ENCODE peak calls at places on chromosomes 6 and 20, in seven cellular contexts. C is SK-N-SH, R is left ventricle myocardium inferior, X is fibroblast of lung, S is right lobe of liver, N is gastrocnemius medialis, M is heart right ventricle. D is an unnamed sample.

GRCh38 chr20:62365814-62366369 is 1.2 kb downstream of the LAMA5 start:
- DNase-seq in C (no peak), R (peak; percentile 42), X (no peak), S (peak; percentile 46), N (peak; percentile 19), M (no peak), D (no peak)

GRCh38 chr20:62288535-62289105 is 14.2 kb upstream of the ADRM1 start:
- DNase-seq in C (no peak), R (no peak), X (no peak), S (no peak), N (no peak), M (no peak), D (no peak)

GRCh38 chr20:35034150-35034549 is 58.5 kb downstream of the TRPC4AP start:
- DNase-seq in C (no peak), R (no peak), X (no peak), S (no peak), N (no peak), M (no peak), D (no peak)

GRCh38 chr6:126904176-126904575 is 214.3 kb upstream of the RSPO3 start:
- DNase-seq in C (no peak), R (no peak), X (no peak), S (no peak), N (no peak), M (no peak), D (no peak)

GRCh38 chr20:64065062-64065972 is 2.3 kb downstream of the TCEA2 start:
- DNase-seq in C (no peak), R (no peak), X (no peak), S (peak; percentile 96), N (no peak), M (no peak), D (no peak)

GRCh38 chr6:41571066-41571780 is 25.0 kb downstream of the FOXP4 start:
- DNase-seq in C (no peak), R (no peak), X (no peak), S (no peak), N (no peak), M (no peak), D (no peak)

GRCh38 chr20:18739785-18740184 is 73.8 kb upstream of the SCP2D1 start:
- DNase-seq in C (peak; percentile 50), R (no peak), X (peak; percentile 96), S (no peak), N (no peak), M (no peak), D (no peak)

GRCh38 chr20:25580711-25581110 is 4.6 kb downstream of the NINL start:
- DNase-seq in C (no peak), R (no peak), X (no peak), S (no peak), N (no peak), M (no peak), D (no peak)

GRCh38 chr6:12270551-12271228 is 19.5 kb upstream of the EDN1 start:
- DNase-seq in C (no peak), R (no peak), X (no peak), S (no peak), N (no peak), M (no peak), D (no peak)

GRCh38 chr20:19765266-19765665 is 7.2 kb downstream of the RIN2 start:
- DNase-seq in C (no peak), R (no peak), X (no peak), S (no peak), N (no peak), M (no peak), D (peak; percentile 47)

GRCh38 chr6:38352636-38353035 is 287.1 kb downstream of the BTBD9 start:
- DNase-seq in C (no peak), R (no peak), X (no peak), S (no peak), N (no peak), M (no peak), D (no peak)

GRCh38 chr6:30821862-30822784 is 62.2 kb upstream of the DDR1 start:
- DNase-seq in C (peak; percentile 45), R (no peak), X (peak; percentile 58), S (no peak), N (no peak), M (no peak), D (no peak)

GRCh38 chr6:14499804-14500203 is 382.2 kb downstream of the CD83 start:
- DNase-seq in C (no peak), R (no peak), X (peak; percentile 66), S (no peak), N (no peak), M (no peak), D (no peak)

GRCh38 chr6:167915139-167915538 is 82.3 kb upstream of the KIF25 start:
- DNase-seq in C (no peak), R (no peak), X (no peak), S (no peak), N (no peak), M (no peak), D (no peak)

DNA sequence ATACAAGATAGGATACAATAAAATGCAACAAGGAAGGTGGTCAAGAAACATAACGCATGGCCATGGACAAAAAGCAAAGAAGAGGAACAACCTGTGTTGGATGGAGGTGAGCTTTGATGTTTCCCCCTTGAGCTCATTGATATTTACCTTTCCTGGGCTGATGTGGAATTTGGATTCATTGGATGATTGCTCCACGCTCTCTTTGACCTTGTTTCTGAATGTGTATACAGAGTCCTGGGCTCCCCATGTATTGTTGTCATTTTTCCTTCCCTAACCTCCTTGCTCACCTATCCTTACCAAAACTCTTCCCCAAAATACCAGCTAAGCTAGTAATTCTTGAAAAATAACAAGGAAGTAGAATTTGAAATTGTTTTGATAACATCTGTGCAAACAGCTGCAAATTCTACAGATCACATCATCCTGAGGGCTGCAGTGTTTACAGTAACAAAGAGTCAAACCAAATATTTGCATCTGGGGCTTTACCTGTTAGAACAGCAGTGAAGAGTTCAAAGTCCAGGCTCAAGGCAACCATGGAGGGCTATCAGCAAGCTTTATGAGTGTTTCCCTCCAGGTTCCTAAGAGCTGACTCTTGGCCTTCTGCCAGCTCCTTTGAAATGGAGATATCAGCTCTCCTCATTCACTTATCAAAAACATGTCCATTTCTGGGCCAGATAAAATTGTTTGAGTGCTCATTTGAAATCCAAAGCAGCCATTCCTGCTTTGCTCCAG is 214.3 kb upstream of the MARCKS start:
- DNase-seq in C (peak; percentile 52), R (no peak), X (peak; percentile 7), S (no peak), N (no peak), M (no peak), D (no peak)
- H3K27ac ChIP-seq in C (no peak overlapping the region), R (no peak overlapping the region), X (no peak overlapping the region), S (peak overlapping the region; percentile 62), N (no peak overlapping the region), M (no peak overlapping the region), D (no peak overlapping the region)

GRCh38 chr6:56954389-56955170 is at the start of gene BEND6:
- DNase-seq in C (peak; percentile 87), R (no peak), X (peak; percentile 82), S (no peak), N (peak; percentile 17), M (peak; percentile 13), D (no peak)
- H3K27ac ChIP-seq in C (peak within 1 kb of the TSS; percentile 76), R (no peak within 1 kb of the TSS), X (peak within 1 kb of the TSS; percentile 99), S (no peak within 1 kb of the TSS), N (no peak within 1 kb of the TSS), M (no peak within 1 kb of the TSS), D (peak within 1 kb of the TSS; percentile 35)

DNA sequence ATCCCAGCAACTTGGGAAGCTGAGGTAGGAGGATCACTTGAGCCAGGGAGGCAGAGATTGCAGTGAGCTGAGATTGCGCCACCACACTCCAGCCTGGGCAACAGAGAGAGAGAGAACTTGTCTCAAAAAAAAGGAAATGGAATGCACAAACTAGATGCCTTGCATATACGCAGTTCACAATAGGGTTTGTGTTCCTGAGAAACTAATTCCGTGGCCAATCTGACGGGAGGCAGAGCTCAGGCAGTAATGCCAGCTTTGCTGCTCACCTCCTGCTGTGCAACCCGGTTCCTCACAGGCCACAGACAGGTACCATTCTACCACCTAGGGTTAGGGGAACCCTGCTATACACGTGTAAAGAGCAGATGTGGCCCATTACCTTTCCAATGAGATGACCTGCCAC is 1.4 kb downstream of the CDK5RAP1 start:
- DNase-seq in C (no peak), R (no peak), X (no peak), S (no peak), N (no peak), M (no peak), D (no peak)
- H3K27ac ChIP-seq in C (no peak overlapping the region), R (no peak overlapping the region), X (no peak overlapping the region), S (no peak overlapping the region), N (no peak overlapping the region), M (no peak overlapping the region), D (no peak overlapping the region)

GRCh38 chr6:170461556-170462365 is 91.3 kb downstream of the PSMB1 start:
- DNase-seq in C (no peak), R (no peak), X (no peak), S (no peak), N (no peak), M (no peak), D (no peak)
- H3K27ac ChIP-seq in C (no peak overlapping the region), R (no peak overlapping the region), X (no peak overlapping the region), S (no peak overlapping the region), N (no peak overlapping the region), M (no peak overlapping the region), D (no peak overlapping the region)

GRCh38 chr6:133648576-133648975 is 240.3 kb upstream of the TCF21 start:
- DNase-seq in C (no peak), R (no peak), X (no peak), S (no peak), N (no peak), M (no peak), D (no peak)

GRCh38 chr6:133645000-133645619 is 243.8 kb upstream of the TCF21 start:
- DNase-seq in C (no peak), R (no peak), X (peak; percentile 96), S (no peak), N (no peak), M (peak; percentile 23), D (no peak)

GRCh38 chr6:133646021-133646682 is 242.8 kb upstream of the TCF21 start:
- DNase-seq in C (no peak), R (no peak), X (peak; percentile 46), S (no peak), N (no peak), M (no peak), D (no peak)

GRCh38 chr6:133641111-133641510 is 247.8 kb upstream of the TCF21 start:
- DNase-seq in C (no peak), R (no peak), X (no peak), S (no peak), N (no peak), M (no peak), D (no peak)

GRCh38 chr6:133644548-133644947 is 244.4 kb upstream of the TCF21 start:
- DNase-seq in C (no peak), R (no peak), X (no peak), S (no peak), N (no peak), M (no peak), D (no peak)
- H3K27ac ChIP-seq in C (no peak overlapping the region), R (no peak overlapping the region), X (no peak overlapping the region), S (no peak overlapping the region), N (no peak overlapping the region), M (no peak overlapping the region), D (no peak overlapping the region)

D was measured in right atrium auricular region.